ENCODE peak calls at places on chromosomes 1 and 21, in four cellular contexts. Y is tibial artery, C is adrenal gland, G is A549. J is an unnamed sample. For H3K4me1, the result is how much of the 10 kb centered on the place peaks cover.

GRCh38 chr1:199044191-199044590 is 405.4 kb downstream of the PTPRC start:
- DNase-seq in Y (no peak), C (no peak), G (no peak), J (no peak)

GRCh38 chr1:87766737-87767136 is 438.1 kb downstream of the LMO4 start:
- DNase-seq in Y (no peak), C (no peak), G (peak), J (no peak)

GRCh38 chr1:20322825-20323612 is 32.3 kb downstream of the VWA5B1 start:
- DNase-seq in Y (no peak), C (no peak), G (no peak), J (no peak)

GRCh38 chr1:212892108-212892507 is 34.0 kb downstream of the FLVCR1 start:
- DNase-seq in Y (no peak), C (no peak), G (no peak), J (no peak)

GRCh38 chr21:42121792-42122191 is 50.7 kb downstream of the UMODL1 start:
- DNase-seq in Y (no peak), C (no peak), G (no peak), J (no peak)

GRCh38 chr1:41482001-41482765 is 2.3 kb downstream of the EDN2 start:
- DNase-seq in Y (no peak), C (peak), G (no peak), J (peak)

GRCh38 chr1:232634086-232634485 is 4.2 kb upstream of the SIPA1L2 start:
- DNase-seq in Y (peak), C (peak), G (peak), J (peak)

GRCh38 chr21:36087362-36088138 is 17.7 kb downstream of the CBR1 start:
- DNase-seq in Y (no peak), C (no peak), G (no peak), J (no peak)

GRCh38 chr1:6473974-6474814 is 8.2 kb upstream of the TNFRSF25 start:
- DNase-seq in Y (no peak), C (no peak), G (no peak), J (no peak)

GRCh38 chr1:29342351-29342750 is 106.0 kb downstream of the PTPRU start:
- DNase-seq in Y (no peak), C (no peak), G (no peak), J (no peak)

GRCh38 chr1:201266774-201267173 is 16.5 kb upstream of the PKP1 start:
- DNase-seq in Y (no peak), C (no peak), G (peak), J (peak)

GRCh38 chr1:47325530-47325929 is 8.1 kb upstream of the CMPK1 start:
- DNase-seq in Y (no peak), C (no peak), G (peak), J (no peak)

DNA sequence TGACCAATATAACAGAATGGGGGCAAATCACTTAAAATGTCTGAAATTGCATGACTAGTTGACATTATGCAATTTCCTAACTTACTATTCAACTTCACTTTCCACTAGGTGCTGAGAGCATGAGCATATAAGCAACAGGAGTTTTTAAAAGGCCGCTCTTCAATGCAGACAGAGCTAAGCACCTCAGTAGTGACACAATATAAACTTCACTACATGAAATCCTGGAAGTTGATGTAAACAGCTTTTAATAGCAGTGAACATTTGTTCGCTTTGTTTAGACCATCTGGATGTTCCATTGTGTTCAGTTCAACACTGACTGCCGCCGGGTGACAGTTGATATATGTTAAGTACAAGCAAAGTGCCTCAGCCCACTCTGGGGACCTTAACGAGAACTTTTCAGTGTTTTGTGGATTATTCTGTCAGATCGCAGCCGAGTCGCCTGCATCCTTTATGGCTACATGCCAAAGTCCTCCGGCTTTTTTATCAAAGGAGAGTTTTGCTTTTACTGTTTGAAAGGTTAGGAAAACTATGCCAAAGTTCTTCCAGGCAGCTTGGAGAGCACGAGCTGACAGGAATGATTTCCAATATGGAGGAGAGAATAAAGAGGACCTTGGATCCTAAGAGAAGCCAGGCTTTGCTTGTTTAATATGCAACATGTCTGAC is 167.3 kb downstream of the ZNF281 start:
- DNase-seq in Y (no peak), C (peak), G (no peak), J (no peak)
- H3K27ac ChIP-seq in Y (no peak), C (peak), G (no peak), J (peak)

DNA sequence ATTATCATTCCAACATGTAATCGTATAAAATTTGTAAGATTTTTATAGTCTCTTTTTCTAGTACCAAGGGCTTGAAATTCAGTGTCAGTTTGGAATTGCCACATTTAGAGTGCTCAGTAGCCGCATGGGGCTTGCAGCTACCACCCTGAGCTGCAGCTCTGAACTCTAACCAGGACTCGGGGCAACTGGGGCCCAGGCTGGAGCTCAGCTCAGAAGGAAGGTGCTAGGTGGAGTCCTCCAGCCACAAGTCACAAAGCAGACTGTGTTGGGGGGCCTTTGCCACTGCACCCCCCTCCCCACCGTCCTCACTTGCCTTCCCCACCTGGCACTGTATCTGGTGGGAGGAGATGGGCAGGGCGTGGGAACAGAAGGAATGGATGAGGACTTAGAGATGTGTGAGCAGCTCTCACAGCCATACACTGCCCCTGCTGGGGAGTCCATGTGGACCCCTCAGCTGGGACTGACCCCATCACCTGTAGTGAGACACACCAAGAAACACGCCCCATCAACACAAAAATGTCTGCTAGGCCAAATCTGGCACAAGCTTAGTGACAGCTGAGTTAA is 241.8 kb upstream of the RAB4A start:
- DNase-seq in Y (no peak), C (no peak), G (no peak), J (no peak)
- H3K4me1 ChIP-seq in Y (under half), C (under half), G (under half), J (under half)

GRCh38 chr1:26225033-26225831 is 8.8 kb upstream of the CEP85 start:
- DNase-seq in Y (peak), C (peak), G (no peak), J (peak)
- H3K27ac ChIP-seq in Y (no peak), C (peak), G (no peak), J (peak)

GRCh38 chr1:117820694-117821381 is 108.6 kb downstream of the GDAP2 start:
- DNase-seq in Y (no peak), C (no peak), G (no peak), J (no peak)

GRCh38 chr1:117820096-117820495 is 109.3 kb downstream of the GDAP2 start:
- DNase-seq in Y (no peak), C (no peak), G (no peak), J (no peak)

GRCh38 chr1:117818456-117818855 is 111.0 kb downstream of the GDAP2 start:
- DNase-seq in Y (no peak), C (no peak), G (no peak), J (no peak)

GRCh38 chr1:117817629-117818028 is 111.8 kb downstream of the GDAP2 start:
- DNase-seq in Y (no peak), C (no peak), G (no peak), J (no peak)

DNA sequence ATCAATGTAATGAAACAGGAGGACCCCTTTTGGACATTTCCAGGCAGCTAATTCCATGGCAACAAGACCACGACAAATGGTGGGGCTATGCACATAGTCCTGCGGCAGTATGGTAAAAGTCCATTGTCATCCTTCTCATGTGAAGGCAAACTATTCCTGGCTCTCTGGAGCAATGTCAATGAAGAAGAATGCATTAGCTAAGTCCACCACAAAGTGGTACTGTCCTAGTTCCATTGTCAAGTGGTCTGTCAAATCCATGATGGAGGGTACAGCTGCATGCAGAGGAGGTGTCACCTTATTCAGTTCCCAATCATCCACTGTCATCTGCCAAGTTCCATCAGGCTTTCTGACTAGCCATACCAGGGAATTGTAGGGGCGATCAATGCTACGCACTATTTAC is 110.1 kb downstream of the GDAP2 start:
- DNase-seq in Y (no peak), C (no peak), G (no peak), J (no peak)
- H3K4me1 ChIP-seq in Y (under half), C (under half), G (under half), J (under half)

DNA sequence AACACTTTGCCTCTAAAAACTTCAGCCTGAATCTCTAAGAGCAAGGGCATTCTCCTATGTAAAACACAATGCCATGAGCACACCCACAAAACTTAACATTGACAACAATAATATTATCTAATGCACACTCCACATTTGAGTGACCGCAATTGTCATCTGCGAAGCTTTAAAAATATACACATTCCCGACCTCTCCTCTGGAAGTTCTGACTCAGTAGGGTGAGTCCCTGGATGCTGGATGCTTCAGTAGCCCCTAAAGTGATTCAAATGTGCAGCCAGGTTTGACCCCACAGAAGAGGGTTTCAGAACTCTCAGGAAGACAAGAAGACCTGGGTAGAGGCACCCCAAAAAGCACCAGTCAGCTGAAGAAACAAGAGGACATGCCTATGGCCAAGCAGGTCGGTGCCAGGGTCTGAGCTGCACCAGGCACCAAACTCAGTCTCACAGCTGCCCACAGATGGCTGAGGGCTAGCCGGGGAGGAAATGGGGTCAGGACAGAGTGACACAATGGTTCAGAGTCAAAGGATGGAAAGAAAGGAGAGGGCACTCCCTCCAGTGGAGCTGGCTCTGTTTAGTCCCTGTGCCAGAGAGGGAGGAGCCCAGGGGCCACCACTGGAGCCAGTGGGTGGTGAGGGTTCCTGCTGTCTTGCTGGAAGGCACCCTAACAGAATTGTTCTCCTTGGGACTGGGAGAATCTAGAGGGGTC is 17.4 kb downstream of the PIK3C2B start:
- DNase-seq in Y (no peak), C (no peak), G (no peak), J (no peak)
- H3K27ac ChIP-seq in Y (no peak), C (peak), G (no peak), J (peak)

GRCh38 chr1:115670476-115671175 is 28.9 kb downstream of the VANGL1 start:
- DNase-seq in Y (no peak), C (no peak), G (no peak), J (no peak)
- H3K4me1 ChIP-seq in Y (under half), C (under half), G (under half), J (under half)

GRCh38 chr1:162561037-162561615 is 396 bp upstream of the UAP1 start:
- DNase-seq in Y (peak), C (peak), G (peak), J (peak)

GRCh38 chr1:162564762-162565218 is 3.3 kb downstream of the UAP1 start:
- DNase-seq in Y (no peak), C (no peak), G (no peak), J (no peak)

GRCh38 chr1:162560303-162561036 is 1.1 kb upstream of the UAP1 start:
- DNase-seq in Y (no peak), C (no peak), G (peak), J (no peak)

GRCh38 chr1:162561616-162562451 is at the start of gene UAP1:
- DNase-seq in Y (no peak), C (peak), G (no peak), J (no peak)

GRCh38 chr1:162562452-162562828 is 918 bp downstream of the UAP1 start:
- DNase-seq in Y (no peak), C (no peak), G (peak), J (no peak)
- H3K27ac ChIP-seq in Y (peak), C (peak), G (no peak), J (peak)

DNA sequence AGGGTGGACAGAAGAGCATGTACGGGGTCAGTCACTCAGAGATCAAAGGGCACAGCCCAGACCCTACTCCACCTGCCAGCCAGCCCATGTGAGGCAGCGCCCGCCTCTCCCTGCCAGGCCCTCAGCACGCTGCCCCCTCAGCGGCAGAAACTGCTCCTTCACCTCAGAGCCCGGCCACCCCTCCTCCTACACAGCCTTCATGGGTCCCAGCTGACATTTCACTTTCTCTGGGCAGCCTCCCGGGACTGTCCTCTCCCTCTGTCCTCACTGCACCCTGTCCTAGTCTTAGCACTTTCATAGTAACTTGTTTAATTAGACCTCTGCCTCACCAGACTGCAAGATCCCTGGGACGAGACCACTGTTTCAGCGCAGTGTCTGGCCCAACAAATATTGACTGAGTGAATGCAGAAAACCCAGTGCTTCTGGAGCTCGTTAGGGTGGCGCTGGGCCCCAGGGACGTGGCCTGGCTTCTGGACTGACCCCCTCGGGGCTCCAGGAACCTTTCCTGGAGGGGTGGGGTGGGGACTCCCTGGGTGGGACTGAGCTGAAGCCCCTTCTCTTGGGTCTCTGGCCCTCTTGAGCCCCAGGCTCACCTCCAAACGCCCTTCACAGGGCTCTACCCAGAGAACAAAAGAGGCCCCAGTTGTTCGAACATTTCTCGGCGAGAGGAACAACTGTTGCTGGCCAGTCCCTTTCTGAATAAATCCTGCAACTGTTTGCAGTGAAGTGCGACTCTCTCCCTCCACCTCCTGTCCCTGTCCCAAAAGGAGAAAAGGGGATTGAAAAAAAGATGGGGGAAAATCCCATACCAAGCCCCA is 114.9 kb downstream of the CASZ1 start:
- DNase-seq in Y (no peak), C (no peak), G (no peak), J (no peak)
- H3K4me1 ChIP-seq in Y (half or more), C (under half), G (under half), J (half or more)

DNA sequence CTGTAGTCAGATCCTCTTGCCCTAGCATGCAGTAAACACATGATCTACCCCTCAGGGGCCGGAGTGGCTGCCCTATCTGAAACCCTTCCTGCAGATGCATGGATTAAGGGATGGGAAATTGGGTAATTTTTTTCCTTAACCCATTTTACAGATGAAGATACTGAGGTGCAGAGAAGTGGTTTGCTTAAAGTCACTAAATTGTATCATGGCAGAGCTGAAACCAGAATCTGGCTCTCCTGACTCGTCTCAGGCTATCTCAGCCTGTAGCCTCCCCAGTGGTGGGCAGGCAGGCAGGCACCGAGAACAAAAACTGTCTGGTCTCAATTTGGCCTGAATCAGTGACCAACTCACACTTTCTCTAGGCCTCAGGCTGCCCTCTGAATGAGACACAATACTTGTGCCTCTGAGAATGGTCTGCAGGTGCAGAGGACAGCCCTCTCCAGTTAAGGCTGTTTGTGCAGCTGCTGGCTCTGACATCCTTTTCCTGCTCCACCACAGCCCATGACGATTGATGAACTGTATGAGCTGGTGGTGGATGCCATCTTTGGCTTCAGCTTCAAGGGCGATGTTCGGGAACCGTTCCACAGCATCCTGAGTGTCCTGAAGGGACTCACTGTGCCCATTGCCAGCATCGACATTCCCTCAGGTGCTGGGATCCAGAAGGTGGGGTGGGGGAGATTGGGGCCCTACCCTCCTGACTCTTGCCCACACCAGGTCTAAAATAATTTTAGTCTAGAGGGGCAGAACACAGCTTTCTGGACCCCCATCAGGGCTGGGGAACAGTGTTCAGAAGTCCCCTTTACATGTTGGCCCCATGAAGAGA is 1.5 kb downstream of the NAXE start:
- DNase-seq in Y (no peak), C (no peak), G (no peak), J (no peak)
- H3K27ac ChIP-seq in Y (no peak), C (no peak), G (no peak), J (no peak)

GRCh38 chr21:45308211-45309068 is 20.7 kb upstream of the POFUT2 start:
- DNase-seq in Y (no peak), C (no peak), G (no peak), J (no peak)

GRCh38 chr21:45305831-45306230 is 18.1 kb upstream of the POFUT2 start:
- DNase-seq in Y (no peak), C (no peak), G (no peak), J (no peak)

GRCh38 chr21:45304945-45305344 is 17.2 kb upstream of the POFUT2 start:
- DNase-seq in Y (no peak), C (no peak), G (no peak), J (no peak)

GRCh38 chr21:45306832-45307571 is 19.3 kb upstream of the POFUT2 start:
- DNase-seq in Y (peak), C (peak), G (no peak), J (peak)

GRCh38 chr21:45306453-45306831 is 18.7 kb upstream of the POFUT2 start:
- DNase-seq in Y (no peak), C (no peak), G (no peak), J (no peak)
- H3K4me1 ChIP-seq in Y (half or more), C (under half), G (under half), J (under half)